ENCODE peak calls at places on chromosomes 6 and 20, in nine cellular contexts. P is heart left ventricle; C is astrocyte of the spinal cord; H is CD4-positive, alpha-beta T cell; Q is AG10803; V is BJ; R is AG04450; X is IMR-90; W is choroid plexus epithelial cell. L is an unnamed sample.

GRCh38 chr20:25279403-25279802 is 31.5 kb downstream of the PYGB start:
- DNase-seq in H (no peak), V (no peak), C (peak), P (no peak), W (no peak), R (no peak), X (no peak), Q (no peak), L (no peak)

GRCh38 chr6:79250107-79250514 is 15.6 kb upstream of the HMGN3 start:
- DNase-seq in R (no peak), V (no peak), W (no peak), P (no peak), X (no peak), C (no peak), H (no peak), Q (no peak), L (peak)

GRCh38 chr20:4045741-4046140 is 30.4 kb upstream of the RNF24 start:
- DNase-seq in P (no peak), R (no peak), W (peak), X (peak), Q (peak), H (no peak), V (no peak), C (peak), L (no peak)

GRCh38 chr6:26569433-26569764 is 27.4 kb upstream of the ABT1 start:
- DNase-seq in R (no peak), W (no peak), P (no peak), X (no peak), Q (no peak), V (no peak), C (no peak), H (no peak), L (no peak)

GRCh38 chr6:26322645-26323482 is 42.1 kb upstream of the BTN3A2 start:
- DNase-seq in H (peak), P (peak), C (peak), W (peak), R (no peak), Q (peak), X (peak), V (peak), L (peak)

GRCh38 chr6:40907198-40907701 is 131.8 kb downstream of the UNC5CL start:
- DNase-seq in C (peak), Q (peak), X (peak), V (no peak), P (no peak), W (no peak), H (no peak), R (no peak), L (peak)

GRCh38 chr6:108904731-108905130 is 56.5 kb downstream of the ARMC2 start:
- DNase-seq in C (no peak), H (no peak), V (no peak), P (no peak), R (no peak), W (no peak), Q (no peak), X (no peak), L (no peak)

GRCh38 chr6:81565071-81565470 is 187.4 kb downstream of the TENT5A start:
- DNase-seq in Q (peak), W (no peak), P (no peak), V (no peak), H (no peak), X (no peak), C (peak), R (no peak), L (no peak)

GRCh38 chr6:41023114-41023513 is 15.9 kb downstream of the UNC5CL start:
- DNase-seq in V (no peak), Q (no peak), R (no peak), X (no peak), P (no peak), C (no peak), H (no peak), W (no peak), L (no peak)

GRCh38 chr20:60586417-60587105 is 628.3 kb downstream of the CDH26 start:
- DNase-seq in V (no peak), R (no peak), H (no peak), Q (no peak), P (peak), C (no peak), W (no peak), X (no peak), L (no peak)

GRCh38 chr6:144321839-144322591 is 36.9 kb downstream of the UTRN start:
- DNase-seq in V (no peak), H (no peak), C (peak), R (no peak), P (no peak), X (peak), Q (peak), W (peak), L (peak)

DNA sequence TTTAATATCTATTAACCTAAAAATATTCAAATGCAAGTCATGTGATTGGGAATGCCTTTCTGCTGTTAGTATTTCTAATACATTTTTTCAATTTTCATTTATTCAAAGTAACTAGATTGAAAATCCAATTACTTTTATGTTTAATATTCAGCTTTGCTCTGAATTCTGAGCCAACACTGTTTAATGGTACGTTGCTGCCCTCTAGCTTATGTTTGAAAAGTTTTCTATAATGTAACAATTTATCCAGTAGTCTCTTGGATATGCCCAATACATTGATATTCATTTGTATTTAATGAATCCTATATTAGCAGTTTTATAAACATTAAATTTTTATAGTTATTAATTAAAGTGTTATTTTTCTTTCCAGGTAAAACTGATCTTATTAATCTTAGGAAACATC is 47.4 kb downstream of the LGSN start:
- DNase-seq in P (no peak), V (no peak), H (no peak), Q (peak), C (peak), X (peak), W (peak), R (no peak), L (peak)
- TF ChIP-seq CTCF in P (no peak), V (peak), H (no peak), Q (peak), C (no peak), X (peak), W (peak), R (peak), L (peak)

GRCh38 chr6:34126419-34126818 is 19.5 kb downstream of the GRM4 start:
- DNase-seq in Q (no peak), P (no peak), C (no peak), W (no peak), X (no peak), V (no peak), H (no peak), R (no peak), L (no peak)
- TF ChIP-seq CTCF in Q (no peak), P (no peak), C (no peak), W (no peak), X (no peak), V (no peak), H (no peak), R (no peak), L (no peak)

DNA sequence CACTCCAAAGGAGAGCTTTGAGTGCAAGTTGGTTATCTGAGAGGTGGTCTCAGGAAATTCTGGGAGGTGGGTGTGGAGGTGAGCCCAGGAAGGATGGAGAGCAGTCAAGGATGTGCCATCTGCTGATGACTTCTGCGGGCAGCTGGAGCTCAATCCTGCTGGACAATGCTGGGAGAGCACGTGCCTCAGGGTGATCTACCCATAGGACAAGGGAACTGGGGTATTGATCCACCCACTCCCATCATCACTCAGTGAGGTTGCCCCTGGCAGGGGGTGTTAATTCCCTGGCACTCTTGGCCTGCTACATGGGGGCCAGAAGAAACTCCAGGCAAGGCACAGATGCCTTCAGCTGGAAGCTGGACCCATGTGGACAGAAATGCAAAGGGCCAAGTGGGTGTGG is 7.1 kb upstream of the ZBP1 start:
- DNase-seq in H (no peak), Q (no peak), R (no peak), C (no peak), W (no peak), V (no peak), X (no peak), P (no peak), L (no peak)
- TF ChIP-seq CTCF in H (no peak), Q (no peak), R (no peak), C (no peak), W (no peak), V (no peak), X (no peak), P (no peak), L (no peak)

GRCh38 chr6:163729127-163729872 is 314.8 kb downstream of the QKI start:
- DNase-seq in Q (no peak), P (no peak), V (no peak), H (no peak), W (no peak), C (no peak), X (no peak), R (no peak), L (no peak)
- TF ChIP-seq CTCF in Q (no peak), P (no peak), V (no peak), H (no peak), W (no peak), C (no peak), X (no peak), R (no peak), L (no peak)

GRCh38 chr6:10465633-10466499 is 51.0 kb upstream of the TFAP2A start:
- DNase-seq in X (peak), Q (peak), P (no peak), W (peak), R (no peak), V (no peak), H (no peak), C (peak), L (peak)
- TF ChIP-seq CTCF in X (peak), Q (peak), P (no peak), W (peak), R (peak), V (peak), H (peak), C (peak), L (peak)

GRCh38 chr20:50192364-50193168 is 1.9 kb downstream of the CEBPB start:
- DNase-seq in P (peak), V (no peak), W (peak), H (peak), X (peak), C (peak), Q (peak), R (peak), L (peak)
- TF ChIP-seq CTCF in P (no peak), V (no peak), W (no peak), H (no peak), X (no peak), C (no peak), Q (no peak), R (no peak), L (no peak)

GRCh38 chr20:13610205-13610604 is 28.5 kb downstream of the TASP1 start:
- DNase-seq in H (no peak), C (no peak), P (no peak), W (no peak), R (no peak), X (no peak), V (no peak), Q (no peak), L (peak)
- TF ChIP-seq CTCF in H (no peak), C (no peak), P (no peak), W (no peak), R (no peak), X (no peak), V (no peak), Q (no peak), L (no peak)

DNA sequence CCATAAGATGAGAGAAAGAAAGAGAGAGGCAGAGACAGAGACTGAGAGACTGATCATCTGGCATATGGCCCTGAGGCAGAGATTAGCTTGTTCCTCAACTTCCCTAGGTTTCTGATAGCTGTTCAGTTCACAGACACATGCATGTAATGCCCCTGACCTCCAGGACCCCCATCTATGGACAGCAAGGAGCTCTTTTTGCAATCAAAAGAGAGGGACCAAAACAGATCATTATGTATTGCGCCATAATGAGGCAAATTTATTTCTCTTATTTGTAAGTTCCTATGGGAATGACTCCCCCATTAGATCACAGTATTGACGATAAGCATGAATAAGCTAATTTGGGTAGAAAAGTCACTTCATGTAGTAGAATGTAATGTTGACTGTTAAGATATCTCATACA is 25.6 kb downstream of the KCNQ5 start:
- DNase-seq in Q (no peak), R (no peak), P (no peak), V (no peak), W (no peak), H (no peak), X (no peak), C (no peak), L (no peak)
- TF ChIP-seq CTCF in Q (no peak), R (no peak), P (no peak), V (no peak), W (no peak), H (no peak), X (no peak), C (no peak), L (no peak)

GRCh38 chr6:104623052-104623690 is 236.5 kb downstream of the HACE1 start:
- DNase-seq in V (no peak), C (no peak), X (no peak), P (no peak), R (no peak), H (no peak), Q (no peak), W (peak), L (peak)
- TF ChIP-seq CTCF in V (peak), C (no peak), X (no peak), P (no peak), R (no peak), H (no peak), Q (no peak), W (peak), L (no peak)

L was measured in MCF 10A.